ENCODE peak calls at places on chromosome 17, in four cellular contexts. X, T, P and A are unnamed samples.

GRCh38 chr17:9037741-9038140 is 16.4 kb downstream of the NTN1 start:
- DNase-seq in X (no peak), P (no peak), T (no peak), A (peak; percentile 45)

GRCh38 chr17:34254651-34255380 is at the start of gene CCL2:
- DNase-seq in T (no peak), X (peak; percentile 85), P (no peak), A (peak; percentile 61)

GRCh38 chr17:7023576-7024401 is 939 bp downstream of the BCL6B start:
- DNase-seq in X (peak; percentile 98), T (peak; percentile 76), P (no peak), A (no peak)

GRCh38 chr17:8867361-8867981 is at the start of gene PIK3R6:
- DNase-seq in P (no peak), T (no peak), X (no peak), A (peak; percentile 37)

GRCh38 chr17:61474235-61474927 is 22.2 kb downstream of the TBX4 start:
- DNase-seq in P (no peak), T (no peak), X (no peak), A (no peak)

GRCh38 chr17:43982171-43982570 is 22.3 kb upstream of the NAGS start:
- DNase-seq in X (no peak), P (no peak), T (no peak), A (no peak)

GRCh38 chr17:9859781-9860180 is 34.1 kb downstream of the GLP2R start:
- DNase-seq in T (no peak), P (no peak), X (no peak), A (no peak)

GRCh38 chr17:73575470-73576235 is 68.6 kb downstream of the SDK2 start:
- DNase-seq in P (no peak), X (no peak), T (no peak), A (no peak)

GRCh38 chr17:50107790-50108414 is 12.8 kb downstream of the PDK2 start:
- DNase-seq in P (no peak), X (no peak), T (no peak), A (no peak)